ENCODE peak calls at places on chromosomes 16 and 17, in seven cellular contexts. R is neural progenitor cell; W is naive thymus-derived CD4-positive, alpha-beta T cell; B is activated naive CD8-positive, alpha-beta T cell treated with anti-CD3 and anti-CD28 coated beads for 36 hours; Q is mucosa of gallbladder; V is lung microvascular endothelial cell; U is cardiac muscle cell. I is an unnamed sample.

GRCh38 chr16:81511371-81511770 is 66.8 kb downstream of the CMIP start:
- DNase-seq in R (no peak), W (no peak), B (no peak), Q (no peak), V (peak; percentile 80), U (peak; percentile 58), I (no peak)

GRCh38 chr17:48351916-48352332 is 78.1 kb downstream of the SKAP1 start:
- DNase-seq in R (peak; percentile 34), W (peak; percentile 49), B (no peak), Q (no peak), V (peak; percentile 57), U (peak; percentile 63), I (no peak)

GRCh38 chr16:89615596-89616090 is 2.2 kb downstream of the DPEP1 start:
- DNase-seq in R (peak; percentile 67), W (peak; percentile 45), B (peak; percentile 34), Q (no peak), V (no peak), U (peak; percentile 19), I (peak; percentile 58)

GRCh38 chr16:72122308-72122707 is 28.7 kb downstream of the DHX38 start:
- DNase-seq in R (no peak), W (no peak), B (no peak), Q (no peak), V (no peak), U (no peak), I (no peak)

GRCh38 chr17:68184141-68184571 is 63.7 kb upstream of the AMZ2 start:
- DNase-seq in R (peak; percentile 76), W (no peak), B (no peak), Q (no peak), V (no peak), U (no peak), I (no peak)

GRCh38 chr16:80323808-80324195 is 217.0 kb upstream of the DYNLRB2 start:
- DNase-seq in R (no peak), W (no peak), B (no peak), Q (no peak), V (no peak), U (no peak), I (no peak)

GRCh38 chr17:30864636-30865035 is 32.9 kb downstream of the ATAD5 start:
- DNase-seq in R (no peak), W (no peak), B (no peak), Q (no peak), V (no peak), U (no peak), I (no peak)

GRCh38 chr17:63442549-63443035 is 3.5 kb downstream of the CYB561 start:
- DNase-seq in R (peak; percentile 67), W (no peak), B (no peak), Q (no peak), V (no peak), U (no peak), I (no peak)

GRCh38 chr17:67531291-67531690 is 154.2 kb downstream of the PITPNC1 start:
- DNase-seq in R (no peak), W (no peak), B (peak; percentile 11), Q (peak; percentile 31), V (no peak), U (peak; percentile 50), I (no peak)